ENCODE peak calls at places on chromosomes 6 and 20, in ten cellular contexts. N, L, E, I, S, M, D, Y, U and A are unnamed samples.

GRCh38 chr20:3919352-3919751 is 30.2 kb downstream of the PANK2 start:
- DNase-seq in L (no peak), N (peak), D (peak), S (no peak), U (no peak), Y (no peak), M (no peak), E (no peak), I (no peak), A (no peak)

GRCh38 chr6:125094563-125094962 is 59.0 kb upstream of the TPD52L1 start:
- DNase-seq in Y (no peak), D (peak), E (no peak), L (no peak), S (no peak), N (peak), M (no peak), U (no peak), I (no peak), A (no peak)

GRCh38 chr6:152401978-152402377 is 235.2 kb downstream of the SYNE1 start:
- DNase-seq in D (peak), U (peak), L (peak), Y (no peak), N (peak), S (no peak), E (no peak), M (no peak), I (no peak), A (peak)

GRCh38 chr20:44745122-44745521 is 543 bp upstream of the KCNK15 start:
- DNase-seq in M (no peak), U (no peak), D (no peak), I (no peak), Y (no peak), E (no peak), N (peak), S (no peak), L (no peak), A (no peak)

GRCh38 chr6:5066456-5067093 is 18.6 kb upstream of the PPP1R3G start:
- DNase-seq in N (no peak), D (no peak), I (no peak), M (no peak), L (no peak), Y (no peak), E (no peak), S (no peak), U (no peak), A (no peak)

GRCh38 chr6:126766820-126767219 is 351.7 kb upstream of the RSPO3 start:
- DNase-seq in S (no peak), D (no peak), I (no peak), U (no peak), M (no peak), L (no peak), Y (no peak), N (peak), E (no peak), A (no peak)

GRCh38 chr20:1108437-1108920 is 9.9 kb upstream of the PSMF1 start:
- DNase-seq in U (peak), D (peak), I (peak), Y (peak), L (no peak), M (peak), E (peak), N (peak), S (peak), A (no peak)

GRCh38 chr20:23624307-23624706 is 13.4 kb downstream of the CST3 start:
- DNase-seq in L (no peak), D (peak), I (no peak), N (no peak), U (no peak), M (no peak), Y (no peak), E (no peak), S (no peak), A (no peak)

GRCh38 chr6:102229271-102229670 is 835.8 kb downstream of the GRIK2 start:
- DNase-seq in U (no peak), N (no peak), Y (no peak), E (no peak), D (no peak), S (no peak), M (peak), L (no peak), I (no peak), A (no peak)

GRCh38 chr6:26554669-26555504 is 16.7 kb downstream of the HMGN4 start:
- DNase-seq in U (no peak), M (peak), I (peak), N (no peak), S (no peak), L (no peak), D (peak), E (no peak), Y (peak), A (no peak)

GRCh38 chr6:21664263-21665081 is 70.9 kb downstream of the SOX4 start:
- DNase-seq in L (no peak), Y (peak), S (peak), M (peak), N (no peak), D (peak), E (peak), U (no peak), I (peak), A (no peak)

GRCh38 chr6:169019727-169020491 is 233.7 kb downstream of the THBS2 start:
- DNase-seq in S (no peak), N (no peak), D (no peak), Y (peak), M (peak), L (no peak), E (no peak), I (no peak), U (no peak), A (no peak)

GRCh38 chr6:32825966-32826365 is 9.2 kb upstream of the HLA-DOB start:
- DNase-seq in D (peak), M (peak), U (no peak), I (no peak), Y (no peak), L (no peak), N (no peak), E (no peak), S (no peak), A (no peak)

GRCh38 chr6:32195902-32196681 is 3.6 kb upstream of the GPSM3 start:
- DNase-seq in U (peak), S (peak), I (peak), Y (peak), D (peak), L (no peak), E (peak), M (peak), N (peak), A (no peak)

GRCh38 chr6:63923139-63923739 is 287.6 kb downstream of the PHF3 start:
- DNase-seq in I (no peak), L (no peak), N (peak), U (peak), E (no peak), D (peak), M (peak), S (no peak), Y (no peak), A (no peak)

GRCh38 chr6:5398530-5398929 is 137.2 kb downstream of the FARS2 start:
- DNase-seq in I (no peak), E (no peak), M (peak), L (peak), U (peak), N (no peak), D (peak), S (no peak), Y (no peak), A (peak)

GRCh38 chr6:20572940-20573339 is 38.7 kb downstream of the CDKAL1 start:
- DNase-seq in S (no peak), E (no peak), M (no peak), U (no peak), L (no peak), Y (no peak), D (peak), I (no peak), N (no peak), A (no peak)

GRCh38 chr20:51943761-51944160 is 141.4 kb upstream of the SALL4 start:
- DNase-seq in M (no peak), E (no peak), N (no peak), L (no peak), D (no peak), U (no peak), S (no peak), Y (no peak), I (no peak), A (no peak)

GRCh38 chr6:28390688-28391087 is 8.9 kb downstream of the ZSCAN12 start:
- DNase-seq in E (no peak), M (no peak), S (no peak), D (no peak), U (no peak), Y (no peak), N (no peak), I (no peak), L (no peak), A (no peak)

GRCh38 chr20:16620961-16621360 is 47.7 kb upstream of the KIF16B start:
- DNase-seq in D (no peak), N (no peak), S (no peak), E (no peak), I (no peak), L (no peak), U (no peak), M (no peak), Y (no peak), A (no peak)

GRCh38 chr6:6788394-6789020 is 200.0 kb downstream of the LY86 start:
- DNase-seq in U (no peak), S (no peak), N (no peak), M (peak), Y (no peak), L (no peak), D (peak), E (no peak), I (no peak), A (no peak)

GRCh38 chr20:17442588-17442987 is 88.6 kb downstream of the BFSP1 start:
- DNase-seq in U (peak), N (no peak), S (no peak), E (no peak), I (no peak), Y (peak), L (no peak), D (no peak), M (peak), A (no peak)

GRCh38 chr6:53765270-53765669 is 29.5 kb upstream of the LRRC1 start:
- DNase-seq in S (no peak), E (no peak), L (no peak), D (no peak), U (no peak), I (no peak), Y (no peak), N (no peak), M (no peak), A (no peak)

GRCh38 chr6:100267002-100267401 is 197.7 kb downstream of the SIM1 start:
- DNase-seq in S (no peak), Y (no peak), L (no peak), I (no peak), N (no peak), M (no peak), U (no peak), E (no peak), D (no peak), A (no peak)

GRCh38 chr20:49203746-49204145 is 15.5 kb upstream of the DDX27 start:
- DNase-seq in U (no peak), I (no peak), N (no peak), D (no peak), Y (no peak), S (peak), L (no peak), M (no peak), E (no peak), A (no peak)

GRCh38 chr6:35213824-35214756 is at the start of gene SCUBE3:
- DNase-seq in E (peak), U (no peak), D (peak), N (peak), M (peak), S (no peak), I (no peak), L (no peak), Y (peak), A (no peak)

GRCh38 chr6:113437571-113437970 is 419.6 kb upstream of the MARCKS start:
- DNase-seq in E (no peak), U (no peak), L (no peak), M (no peak), I (no peak), Y (no peak), N (no peak), S (no peak), D (peak), A (no peak)

GRCh38 chr6:107414246-107414645 is 45.1 kb downstream of the PDSS2 start:
- DNase-seq in L (no peak), M (no peak), N (no peak), E (no peak), S (no peak), D (no peak), Y (no peak), U (no peak), I (no peak), A (no peak)

GRCh38 chr6:128491041-128491642 is 29.3 kb downstream of the PTPRK start:
- DNase-seq in U (peak), I (no peak), N (no peak), L (no peak), D (no peak), E (no peak), S (no peak), Y (no peak), M (peak), A (no peak)

GRCh38 chr6:106790146-106790770 is 160.9 kb downstream of the QRSL1 start:
- DNase-seq in D (no peak), S (no peak), U (no peak), N (no peak), M (no peak), E (no peak), L (no peak), I (no peak), Y (no peak), A (no peak)

GRCh38 chr20:17281478-17281877 is 54.6 kb downstream of the PCSK2 start:
- DNase-seq in I (no peak), E (no peak), D (peak), Y (peak), U (peak), N (peak), S (no peak), M (peak), L (no peak), A (no peak)

GRCh38 chr6:73028124-73028766 is 197.1 kb downstream of the KHDC1L start:
- DNase-seq in D (no peak), L (no peak), M (no peak), S (no peak), E (no peak), Y (peak), U (no peak), N (no peak), I (no peak), A (no peak)

GRCh38 chr20:10565922-10566897 is 107.6 kb downstream of the JAG1 start:
- DNase-seq in L (no peak), N (no peak), D (no peak), Y (no peak), U (no peak), S (no peak), M (no peak), E (no peak), I (no peak), A (no peak)

GRCh38 chr6:154012852-154013251 is 26.2 kb upstream of the OPRM1 start:
- DNase-seq in L (no peak), N (no peak), Y (no peak), M (no peak), U (no peak), I (no peak), D (no peak), E (no peak), S (no peak), A (no peak)

GRCh38 chr6:15336905-15337583 is 91.2 kb downstream of the JARID2 start:
- DNase-seq in I (no peak), U (no peak), E (no peak), D (no peak), S (no peak), L (no peak), Y (peak), M (peak), N (no peak), A (no peak)

GRCh38 chr6:90677440-90677839 is 90.6 kb upstream of the MAP3K7 start:
- DNase-seq in L (no peak), I (no peak), E (no peak), S (no peak), N (no peak), D (no peak), Y (no peak), M (no peak), U (no peak), A (no peak)

GRCh38 chr6:132725947-132726607 is 12.2 kb upstream of the VNN1 start:
- DNase-seq in U (no peak), L (no peak), Y (no peak), E (no peak), M (no peak), I (no peak), D (no peak), S (no peak), N (no peak), A (no peak)

GRCh38 chr6:131163886-131164285 is 28.6 kb downstream of the AKAP7 start:
- DNase-seq in U (no peak), L (no peak), Y (no peak), N (no peak), S (no peak), I (no peak), E (no peak), D (peak), M (no peak), A (no peak)

GRCh38 chr6:143397229-143398222 is 53.0 kb downstream of the ADAT2 start:
- DNase-seq in L (peak), M (peak), N (no peak), S (no peak), Y (peak), I (peak), U (peak), D (peak), E (peak), A (peak)

GRCh38 chr6:111205502-111205901 is 118.2 kb downstream of the SLC16A10 start:
- DNase-seq in U (no peak), I (no peak), Y (no peak), S (no peak), D (no peak), N (no peak), E (no peak), M (no peak), L (no peak), A (no peak)

GRCh38 chr6:111201764-111202163 is 114.5 kb downstream of the SLC16A10 start:
- DNase-seq in U (no peak), M (no peak), E (no peak), S (no peak), N (no peak), D (no peak), I (no peak), Y (no peak), L (no peak), A (no peak)

GRCh38 chr6:111204881-111205280 is 117.6 kb downstream of the SLC16A10 start:
- DNase-seq in N (no peak), D (no peak), U (no peak), M (no peak), I (no peak), E (no peak), Y (no peak), L (no peak), S (no peak), A (no peak)

GRCh38 chr6:111207141-111207858 is 120.0 kb downstream of the SLC16A10 start:
- DNase-seq in N (peak), D (peak), M (no peak), I (no peak), U (no peak), L (no peak), Y (no peak), S (no peak), E (no peak), A (no peak)

GRCh38 chr6:111204305-111204704 is 117.0 kb downstream of the SLC16A10 start:
- DNase-seq in N (no peak), I (no peak), S (no peak), M (no peak), E (no peak), D (no peak), Y (no peak), U (no peak), L (no peak), A (no peak)
- H3K27ac ChIP-seq in N (no peak), I (no peak), S (no peak), M (no peak), E (no peak), D (no peak), Y (no peak), U (no peak), L (no peak), A (no peak)

GRCh38 chr6:41941280-41942044 is at the start of gene CCND3:
- DNase-seq in Y (peak), E (peak), D (peak), I (peak), N (peak), U (peak), M (peak), S (peak), L (no peak), A (no peak)

GRCh38 chr6:41940759-41941279 is 789 bp downstream of the CCND3 start:
- DNase-seq in E (peak), U (no peak), L (no peak), S (peak), D (peak), N (peak), M (peak), Y (peak), I (peak), A (no peak)

GRCh38 chr6:41939091-41939847 is 2.3 kb downstream of the CCND3 start:
- DNase-seq in I (peak), U (no peak), M (peak), L (no peak), D (peak), N (peak), S (peak), E (no peak), Y (peak), A (no peak)

GRCh38 chr6:41938590-41938989 is 3.0 kb downstream of the CCND3 start:
- DNase-seq in N (no peak), M (peak), Y (no peak), I (no peak), S (no peak), U (no peak), L (no peak), E (no peak), D (no peak), A (no peak)

DNA sequence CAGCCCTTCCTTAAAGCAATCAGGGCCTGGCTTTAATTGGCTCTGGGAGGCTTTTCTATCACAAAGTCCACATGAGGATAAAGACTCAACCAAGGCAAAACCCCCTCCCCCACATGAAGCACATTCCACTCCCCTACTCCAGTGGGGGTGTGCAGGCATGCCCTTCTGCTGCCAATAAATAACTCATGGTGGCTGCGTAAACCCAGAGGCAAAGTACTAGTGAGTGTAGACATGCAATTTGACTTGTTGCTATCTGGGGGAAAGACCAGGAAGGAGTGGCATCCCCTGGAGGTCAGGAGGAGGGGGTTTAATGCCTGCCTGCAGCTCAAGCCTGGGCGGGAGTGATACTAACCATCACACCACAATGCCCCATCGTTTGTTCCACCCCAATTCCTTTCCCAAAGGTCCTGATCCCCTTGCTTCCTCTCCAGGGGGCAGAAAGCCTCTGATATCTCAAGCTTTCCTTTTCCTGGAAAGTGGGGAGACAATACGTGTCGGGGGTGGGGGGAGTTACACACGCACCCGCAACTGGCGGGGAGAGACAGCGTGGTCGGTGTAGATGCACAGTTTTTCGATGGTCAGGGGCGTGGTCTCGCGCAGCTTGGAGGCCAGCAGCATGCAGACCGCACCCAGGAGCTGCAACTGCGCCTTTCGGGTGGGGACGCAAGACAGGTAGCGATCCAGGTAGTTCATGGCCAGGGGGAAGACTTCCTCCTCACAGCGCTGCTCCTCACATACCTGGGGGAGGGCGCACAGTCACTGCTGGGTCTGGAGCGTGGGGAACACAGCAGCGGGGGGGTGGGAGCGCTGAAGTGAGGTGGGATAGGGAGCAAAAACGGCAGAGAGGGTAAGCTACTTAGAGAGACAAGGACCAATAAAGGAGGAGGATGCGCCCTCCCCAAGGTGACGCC is 1.5 kb downstream of the CCND3 start:
- DNase-seq in D (peak), E (no peak), U (no peak), M (peak), L (no peak), S (peak), N (peak), Y (peak), I (peak), A (no peak)
- H3K27ac ChIP-seq in D (peak), E (peak), U (peak), M (no peak), L (peak), S (peak), N (peak), Y (no peak), I (peak), A (peak)

GRCh38 chr6:3285049-3285639 is 26.4 kb downstream of the PSMG4 start:
- DNase-seq in S (peak), I (no peak), D (no peak), L (no peak), Y (no peak), U (no peak), M (no peak), N (peak), E (peak), A (no peak)
- H3K27ac ChIP-seq in S (no peak), I (no peak), D (no peak), L (no peak), Y (no peak), U (no peak), M (no peak), N (no peak), E (no peak), A (no peak)

GRCh38 chr6:13523826-13524622 is 36.6 kb upstream of the GFOD1 start:
- DNase-seq in L (no peak), N (peak), M (no peak), I (no peak), U (no peak), S (no peak), Y (no peak), D (no peak), E (no peak), A (no peak)

GRCh38 chr6:13526718-13527668 is 39.6 kb upstream of the GFOD1 start:
- DNase-seq in L (peak), S (peak), I (peak), D (peak), E (peak), M (no peak), N (peak), Y (peak), U (no peak), A (peak)

GRCh38 chr6:13522639-13523038 is 35.2 kb upstream of the GFOD1 start:
- DNase-seq in D (peak), E (no peak), N (peak), U (no peak), M (no peak), L (no peak), I (no peak), S (no peak), Y (no peak), A (peak)

GRCh38 chr6:13526339-13526717 is 38.9 kb upstream of the GFOD1 start:
- DNase-seq in M (no peak), L (no peak), Y (no peak), E (no peak), U (no peak), N (no peak), S (no peak), I (no peak), D (no peak), A (no peak)

GRCh38 chr6:13524801-13525508 is 37.6 kb upstream of the GFOD1 start:
- DNase-seq in I (no peak), U (no peak), L (no peak), Y (no peak), S (no peak), N (no peak), E (no peak), D (no peak), M (no peak), A (no peak)
- H3K27ac ChIP-seq in I (no peak), U (no peak), L (no peak), Y (no peak), S (peak), N (no peak), E (no peak), D (no peak), M (no peak), A (no peak)

GRCh38 chr20:56400001-56400640 is 7.7 kb downstream of the CSTF1 start:
- DNase-seq in M (peak), D (peak), I (no peak), L (no peak), Y (no peak), S (no peak), E (no peak), N (no peak), U (peak), A (no peak)
- H3K27ac ChIP-seq in M (no peak), D (peak), I (no peak), L (no peak), Y (no peak), S (no peak), E (no peak), N (peak), U (no peak), A (no peak)